ENCODE peak calls at places on chromosomes 13 and 19, in nine cellular contexts. Y is GM23338; B is stomach; X is CD8-positive, alpha-beta T cell; P is mammary epithelial cell; V is lower lobe of right lung; C is psoas muscle; Z is CD4-positive, alpha-beta T cell; S is right cardiac atrium. H is an unnamed sample.

GRCh38 chr19:4768934-4769777 is 22.4 kb upstream of the FEM1A start:
- DNase-seq in Y (peak; percentile 98), B (peak; percentile 82), X (peak; percentile 86), P (peak; percentile 66), V (peak; percentile 75), C (peak; percentile 75), Z (peak; percentile 77), S (peak; percentile 79), H (peak; percentile 89)

GRCh38 chr19:56309511-56310185 is 5.0 kb downstream of the ZSCAN5A start:
- DNase-seq in Y (peak; percentile 90), B (peak; percentile 62), X (peak; percentile 58), P (peak; percentile 60), V (peak; percentile 81), C (peak; percentile 24), Z (peak; percentile 45), S (peak; percentile 28), H (no peak)

GRCh38 chr19:47226426-47227346 is 4.3 kb downstream of the BBC3 start:
- DNase-seq in Y (peak; percentile 61), B (peak; percentile 80), X (peak; percentile 36), P (peak; percentile 50), V (peak; percentile 93), C (peak; percentile 88), Z (peak; percentile 52), S (peak; percentile 90), H (peak; percentile 40)

GRCh38 chr19:35310331-35310730 is 18.4 kb downstream of the MAG start:
- DNase-seq in Y (no peak), B (no peak), X (no peak), P (no peak), V (no peak), C (peak; percentile 3), Z (no peak), S (no peak), H (no peak)

GRCh38 chr19:10763828-10764339 is 46.0 kb downstream of the DNM2 start:
- DNase-seq in Y (no peak), B (no peak), X (no peak), P (no peak), V (no peak), C (no peak), Z (no peak), S (no peak), H (no peak)

GRCh38 chr19:58554494-58555368 is at the start of gene CHMP2A:
- DNase-seq in Y (peak; percentile 99), B (peak; percentile 99), X (peak; percentile 99), P (peak; percentile 93), V (peak; percentile 99), C (peak; percentile 99), Z (peak; percentile 98), S (peak; percentile 99), H (no peak)

GRCh38 chr13:100976993-100977392 is 302.4 kb upstream of the TMTC4 start:
- DNase-seq in Y (no peak), B (no peak), X (no peak), P (no peak), V (no peak), C (no peak), Z (no peak), S (no peak), H (no peak)

GRCh38 chr13:80215368-80215767 is 125.6 kb downstream of the SPRY2 start:
- DNase-seq in Y (no peak), B (no peak), X (no peak), P (no peak), V (no peak), C (no peak), Z (no peak), S (no peak), H (no peak)

GRCh38 chr13:99103536-99103935 is 97.1 kb upstream of the UBAC2 start:
- DNase-seq in Y (peak; percentile 27), B (no peak), X (no peak), P (no peak), V (no peak), C (no peak), Z (no peak), S (no peak), H (no peak)

GRCh38 chr13:108276060-108276459 is 6.5 kb downstream of the TNFSF13B start:
- DNase-seq in Y (no peak), B (peak; percentile 31), X (no peak), P (no peak), V (no peak), C (peak; percentile 33), Z (no peak), S (peak; percentile 75), H (no peak)

GRCh38 chr13:64154514-64154913 is 2738.9 kb upstream of the PCDH20 start:
- DNase-seq in Y (peak; percentile 16), B (no peak), X (no peak), P (no peak), V (no peak), C (no peak), Z (no peak), S (no peak), H (no peak)

GRCh38 chr13:51887441-51887840 is 25.7 kb downstream of the CCDC70 start:
- DNase-seq in Y (no peak), B (no peak), X (no peak), P (peak; percentile 32), V (no peak), C (no peak), Z (no peak), S (no peak), H (peak; percentile 42)

GRCh38 chr13:33610471-33611015 is 207.4 kb upstream of the RFC3 start:
- DNase-seq in Y (peak; percentile 60), B (no peak), X (peak; percentile 14), P (no peak), V (peak; percentile 52), C (peak; percentile 73), Z (peak; percentile 40), S (peak; percentile 83), H (peak; percentile 59)

GRCh38 chr19:5445667-5446066 is 9.6 kb upstream of the ZNRF4 start:
- DNase-seq in Y (no peak), B (no peak), X (no peak), P (peak; percentile 19), V (no peak), C (no peak), Z (no peak), S (no peak), H (no peak)

GRCh38 chr19:40284501-40285352 is at the start of gene AKT2:
- DNase-seq in Y (peak; percentile 88), B (no peak), X (peak; percentile 81), P (peak; percentile 9), V (no peak), C (peak; percentile 76), Z (peak; percentile 53), S (peak; percentile 70), H (no peak)

GRCh38 chr19:32373614-32374295 is 28.3 kb downstream of the ZNF507 start:
- DNase-seq in Y (no peak), B (peak; percentile 27), X (no peak), P (peak; percentile 96), V (no peak), C (no peak), Z (no peak), S (no peak), H (no peak)

GRCh38 chr19:50932018-50932689 is 20.7 kb downstream of the KLK5 start:
- DNase-seq in Y (no peak), B (no peak), X (no peak), P (peak; percentile 99), V (no peak), C (no peak), Z (no peak), S (no peak), H (no peak)

GRCh38 chr19:32164384-32164992 is 180.9 kb upstream of the ZNF507 start:
- DNase-seq in Y (no peak), B (no peak), X (no peak), P (no peak), V (no peak), C (no peak), Z (no peak), S (no peak), H (no peak)

GRCh38 chr19:31534786-31535185 is 185.6 kb upstream of the TSHZ3 start:
- DNase-seq in Y (no peak), B (no peak), X (no peak), P (no peak), V (no peak), C (no peak), Z (no peak), S (no peak), H (no peak)

GRCh38 chr13:77980592-77980991 is 62.0 kb upstream of the EDNRB start:
- DNase-seq in Y (no peak), B (no peak), X (no peak), P (peak; percentile 72), V (no peak), C (no peak), Z (no peak), S (peak; percentile 23), H (no peak)
- H3K27ac ChIP-seq in Y (no peak overlapping the region), B (peak overlapping the region; percentile 49), X (no peak overlapping the region), P (peak overlapping the region; percentile 43), V (no peak overlapping the region), C (no peak overlapping the region), Z (no peak overlapping the region), S (no peak overlapping the region), H (no peak overlapping the region)

GRCh38 chr19:17830567-17831418 is 9.5 kb upstream of the INSL3 start:
- DNase-seq in Y (peak; percentile 95), B (peak; percentile 90), X (peak; percentile 35), P (no peak), V (peak; percentile 56), C (peak; percentile 42), Z (peak; percentile 50), S (peak; percentile 78), H (peak; percentile 20)
- H3K27ac ChIP-seq in Y (peak overlapping the region; percentile 98), B (no peak overlapping the region), X (no peak overlapping the region), P (no peak overlapping the region), V (no peak overlapping the region), C (no peak overlapping the region), Z (no peak overlapping the region), S (no peak overlapping the region), H (no peak overlapping the region)

DNA sequence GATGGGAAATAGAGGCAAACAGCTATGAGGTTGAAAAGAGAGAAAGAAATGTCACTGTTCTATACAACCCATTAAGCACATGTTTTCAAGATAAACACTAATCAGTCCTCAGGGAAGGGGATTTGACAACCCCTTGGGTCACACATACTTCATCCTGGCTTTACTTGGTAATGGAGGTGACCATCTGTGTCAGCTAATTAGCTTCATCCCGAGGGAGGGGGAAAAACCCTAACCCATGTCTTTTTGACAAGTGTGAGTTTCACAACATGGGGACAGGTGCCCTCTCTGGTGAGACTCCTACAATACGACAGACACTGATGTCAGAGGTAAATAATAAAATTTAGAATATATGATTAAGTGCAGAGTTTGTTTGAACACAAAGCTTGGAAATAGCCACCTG is 43.1 kb downstream of the ZNF611 start:
- DNase-seq in Y (no peak), B (no peak), X (no peak), P (no peak), V (no peak), C (no peak), Z (no peak), S (no peak), H (no peak)
- H3K27ac ChIP-seq in Y (no peak overlapping the region), B (peak overlapping the region; percentile 88), X (no peak overlapping the region), P (no peak overlapping the region), V (no peak overlapping the region), C (no peak overlapping the region), Z (no peak overlapping the region), S (no peak overlapping the region), H (no peak overlapping the region)

GRCh38 chr13:23433171-23434153 is at the start of gene SACS:
- DNase-seq in Y (peak; percentile 98), B (no peak), X (no peak), P (peak; percentile 31), V (no peak), C (no peak), Z (no peak), S (peak; percentile 22), H (peak; percentile 42)
- H3K27ac ChIP-seq in Y (peak within 1 kb of the TSS; percentile 10), B (peak within 1 kb of the TSS; percentile 65), X (no peak within 1 kb of the TSS), P (no peak within 1 kb of the TSS), V (no peak within 1 kb of the TSS), C (peak within 1 kb of the TSS; percentile 82), Z (no peak within 1 kb of the TSS), S (peak within 1 kb of the TSS; percentile 84), H (peak within 1 kb of the TSS; percentile 79)

GRCh38 chr13:110301083-110301482 is 5.9 kb downstream of the COL4A1 start:
- DNase-seq in Y (no peak), B (no peak), X (no peak), P (no peak), V (no peak), C (no peak), Z (no peak), S (no peak), H (no peak)
- H3K27ac ChIP-seq in Y (no peak overlapping the region), B (peak overlapping the region; percentile 92), X (no peak overlapping the region), P (no peak overlapping the region), V (no peak overlapping the region), C (peak overlapping the region; percentile 20), Z (no peak overlapping the region), S (no peak overlapping the region), H (no peak overlapping the region)

H was measured in caudate nucleus.